ENCODE peak calls at places on chromosomes 13 and 19, in four cellular contexts. One of them, this sample, is unnamed.

GRCh38 chr13:107866666-107867623 is 348.4 kb downstream of the LIG4 start:
- DNase-seq in neural progenitor cell: peak
- DNase-seq in SK-N-SH: peak
- DNase-seq in HCT116: no peak
- DNase-seq in this sample: peak

GRCh38 chr19:29712744-29713516 is 2.1 kb downstream of the C19orf12 start:
- DNase-seq in neural progenitor cell: no peak
- DNase-seq in SK-N-SH: no peak
- DNase-seq in HCT116: no peak
- DNase-seq in this sample: no peak

GRCh38 chr19:10611907-10612306 is 13.4 kb upstream of the SLC44A2 start:
- DNase-seq in neural progenitor cell: no peak
- DNase-seq in SK-N-SH: no peak
- DNase-seq in HCT116: no peak
- DNase-seq in this sample: no peak

GRCh38 chr19:7500811-7501450 is 12.1 kb upstream of the PEX11G start:
- DNase-seq in neural progenitor cell: peak
- DNase-seq in SK-N-SH: peak
- DNase-seq in HCT116: peak
- DNase-seq in this sample: peak

GRCh38 chr19:45505151-45505995 is 1.9 kb upstream of the VASP start:
- DNase-seq in neural progenitor cell: no peak
- DNase-seq in SK-N-SH: no peak
- DNase-seq in HCT116: no peak
- DNase-seq in this sample: no peak

GRCh38 chr19:6018786-6019185 is 40.8 kb upstream of the RANBP3 start:
- DNase-seq in neural progenitor cell: peak
- DNase-seq in SK-N-SH: peak
- DNase-seq in HCT116: no peak
- DNase-seq in this sample: no peak

GRCh38 chr13:42968906-42969305 is 23.1 kb downstream of the EPSTI1 start:
- DNase-seq in neural progenitor cell: no peak
- DNase-seq in SK-N-SH: no peak
- DNase-seq in HCT116: no peak
- DNase-seq in this sample: peak

GRCh38 chr19:42357290-42357689 is 31.9 kb downstream of the MEGF8 start:
- DNase-seq in neural progenitor cell: no peak
- DNase-seq in SK-N-SH: no peak
- DNase-seq in HCT116: no peak
- DNase-seq in this sample: no peak

GRCh38 chr13:68232351-68233130 is 1002.4 kb upstream of the PCDH9 start:
- DNase-seq in neural progenitor cell: peak
- DNase-seq in SK-N-SH: no peak
- DNase-seq in HCT116: no peak
- DNase-seq in this sample: no peak

GRCh38 chr13:45231722-45232121 is 30.9 kb upstream of the KCTD4 start:
- DNase-seq in neural progenitor cell: no peak
- DNase-seq in SK-N-SH: peak
- DNase-seq in HCT116: no peak
- DNase-seq in this sample: no peak

GRCh38 chr19:33196446-33197193 is 2.5 kb downstream of the LRP3 start:
- DNase-seq in neural progenitor cell: no peak
- DNase-seq in SK-N-SH: no peak
- DNase-seq in HCT116: no peak
- DNase-seq in this sample: no peak

DNA sequence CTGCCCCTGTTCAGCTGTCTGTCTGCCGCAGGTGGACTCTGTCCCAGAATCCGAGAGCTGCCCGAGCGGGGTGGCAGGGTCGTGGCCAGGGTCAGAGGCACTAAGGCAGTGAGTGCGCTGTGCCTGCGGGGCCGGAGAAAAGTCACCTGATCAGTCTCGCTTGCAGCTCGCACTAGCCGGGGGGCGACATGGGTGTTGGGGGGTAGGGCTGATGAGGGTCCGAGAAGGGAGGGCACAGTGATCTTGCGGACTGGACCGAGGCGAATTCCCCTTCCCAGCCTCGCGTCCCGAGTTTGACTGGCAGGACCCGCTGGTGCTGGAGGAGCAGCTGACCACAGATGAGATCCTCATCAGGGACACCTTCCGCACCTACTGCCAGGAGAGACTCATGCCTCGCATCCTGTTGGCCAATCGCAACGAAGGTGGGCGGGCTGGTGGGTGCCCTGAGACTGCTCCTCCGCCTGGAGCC is 627 bp downstream of the GCDH start:
- DNase-seq in neural progenitor cell: no peak
- DNase-seq in SK-N-SH: no peak
- DNase-seq in HCT116: no peak
- DNase-seq in this sample: no peak
- TF ChIP-seq EZH2phosphoT487 in neural progenitor cell: no peak
- TF ChIP-seq EZH2phosphoT487 in SK-N-SH: no peak
- TF ChIP-seq EZH2phosphoT487 in HCT116: no peak
- TF ChIP-seq EZH2phosphoT487 in this sample: no peak

DNA sequence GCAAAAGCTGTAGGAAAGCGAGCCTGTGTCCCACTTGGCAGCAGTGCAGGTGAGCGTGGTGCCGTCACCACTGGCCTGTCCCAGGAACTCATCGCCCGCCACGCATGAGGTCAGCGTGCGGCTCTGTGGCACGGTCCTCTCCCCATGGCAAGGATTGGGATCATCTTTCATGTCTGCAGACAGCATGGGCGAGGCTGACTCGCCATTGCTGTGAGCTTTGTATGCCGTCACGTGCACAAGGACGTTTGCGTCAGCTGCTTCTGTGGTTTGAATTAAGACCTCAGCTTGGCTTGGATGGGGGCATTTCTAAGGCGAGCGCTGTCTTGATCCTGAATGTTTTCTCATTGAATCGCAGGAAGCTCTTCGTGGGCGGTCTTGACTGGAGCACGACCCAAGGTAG is 9.8 kb downstream of the DAZAP1 start:
- DNase-seq in neural progenitor cell: no peak
- DNase-seq in SK-N-SH: no peak
- DNase-seq in HCT116: no peak
- DNase-seq in this sample: no peak
- H3K4me2 ChIP-seq in neural progenitor cell: no peak
- H3K4me2 ChIP-seq in SK-N-SH: no peak
- H3K4me2 ChIP-seq in HCT116: no peak
- H3K4me2 ChIP-seq in this sample: peak

GRCh38 chr19:55663846-55664536 is 9.2 kb downstream of the U2AF2 start:
- DNase-seq in neural progenitor cell: no peak
- DNase-seq in SK-N-SH: no peak
- DNase-seq in HCT116: no peak
- DNase-seq in this sample: no peak
- H3K4me3 ChIP-seq in neural progenitor cell: no peak
- H3K4me3 ChIP-seq in SK-N-SH: no peak
- H3K4me3 ChIP-seq in HCT116: no peak
- H3K4me3 ChIP-seq in this sample: no peak

GRCh38 chr13:95494082-95494681 is 58.3 kb upstream of the CLDN10 start:
- DNase-seq in neural progenitor cell: peak
- DNase-seq in SK-N-SH: peak
- DNase-seq in HCT116: peak
- DNase-seq in this sample: peak
- TF ChIP-seq EZH2phosphoT487 in neural progenitor cell: no peak
- TF ChIP-seq EZH2phosphoT487 in SK-N-SH: no peak
- TF ChIP-seq EZH2phosphoT487 in HCT116: no peak
- TF ChIP-seq EZH2phosphoT487 in this sample: no peak

This sample was measured in hepatocyte.